ENCODE peak calls at places on chromosome 22, in five cellular contexts. P, M, I, R and G are unnamed samples.
A peak's percentile ranks its signal among the peaks of the same experiment; 100 is the strongest.

GRCh38 chr22:22941831-22942510 is 54.4 kb downstream of the IGLL5 start:
- DNase-seq in I (no peak), R (no peak), M (peak; percentile 35), P (no peak), G (no peak)

GRCh38 chr22:40204331-40205116 is 26.8 kb downstream of the TNRC6B start:
- DNase-seq in M (no peak), R (no peak), I (no peak), P (no peak), G (no peak)

GRCh38 chr22:19876941-19877625 is 22.4 kb upstream of the GNB1L start:
- DNase-seq in I (no peak), R (no peak), M (no peak), P (no peak), G (no peak)

GRCh38 chr22:17862646-17863181 is 88.4 kb upstream of the BID start:
- DNase-seq in I (no peak), R (no peak), M (no peak), P (no peak), G (no peak)

GRCh38 chr22:32850157-32850556 is 48.7 kb downstream of the TIMP3 start:
- DNase-seq in P (no peak), I (no peak), M (no peak), R (no peak), G (no peak)

GRCh38 chr22:21579474-21579851 is 11.9 kb downstream of the UBE2L3 start:
- DNase-seq in R (no peak), M (no peak), P (no peak), I (no peak), G (no peak)

GRCh38 chr22:44758354-44758969 is 6.1 kb downstream of the ARHGAP8 start:
- DNase-seq in I (no peak), M (no peak), P (peak; percentile 23), R (no peak), G (no peak)

GRCh38 chr22:32518848-32519247 is 44.2 kb downstream of the FBXO7 start:
- DNase-seq in P (no peak), M (no peak), R (no peak), I (no peak), G (no peak)

GRCh38 chr22:22881116-22882032 is 6.2 kb upstream of the IGLL5 start:
- DNase-seq in M (no peak), I (no peak), R (no peak), P (peak; percentile 17), G (no peak)